ENCODE peak calls at places on chromosomes 1 and 21, in five cellular contexts. One of them, this sample, is unnamed.

GRCh38 chr1:89149229-89149628 is 23.3 kb upstream of the GBP2 start:
- DNase-seq in HCT116: no peak
- DNase-seq in suprapubic skin: no peak
- DNase-seq in tibial nerve: no peak
- DNase-seq in adrenal gland: peak; percentile 63
- DNase-seq in this sample: no peak

GRCh38 chr1:45868861-45869260 is 65.4 kb downstream of the MAST2 start:
- DNase-seq in HCT116: no peak
- DNase-seq in suprapubic skin: no peak
- DNase-seq in tibial nerve: no peak
- DNase-seq in adrenal gland: no peak
- DNase-seq in this sample: no peak

GRCh38 chr21:34574984-34575529 is 39.9 kb downstream of the RCAN1 start:
- DNase-seq in suprapubic skin: no peak
- DNase-seq in tibial nerve: no peak
- DNase-seq in HCT116: no peak
- DNase-seq in adrenal gland: no peak
- DNase-seq in this sample: no peak

GRCh38 chr1:36797761-36798160 is 236.6 kb downstream of the GRIK3 start:
- DNase-seq in adrenal gland: no peak
- DNase-seq in tibial nerve: no peak
- DNase-seq in HCT116: no peak
- DNase-seq in suprapubic skin: no peak
- DNase-seq in this sample: no peak

GRCh38 chr21:35020446-35020845 is 28.7 kb downstream of the RUNX1 start:
- DNase-seq in suprapubic skin: no peak
- DNase-seq in tibial nerve: no peak
- DNase-seq in adrenal gland: no peak
- DNase-seq in HCT116: no peak
- DNase-seq in this sample: no peak

GRCh38 chr1:157147906-157148717 is 9.9 kb upstream of the ETV3 start:
- DNase-seq in tibial nerve: no peak
- DNase-seq in suprapubic skin: no peak
- DNase-seq in HCT116: no peak
- DNase-seq in adrenal gland: no peak
- DNase-seq in this sample: no peak

GRCh38 chr21:45989355-45990048 is 7.9 kb downstream of the COL6A1 start:
- DNase-seq in adrenal gland: peak; percentile 6
- DNase-seq in tibial nerve: peak; percentile 11
- DNase-seq in HCT116: no peak
- DNase-seq in suprapubic skin: peak; percentile 71
- DNase-seq in this sample: no peak

GRCh38 chr1:39919545-39919944 is 17.8 kb upstream of the MYCL start:
- DNase-seq in suprapubic skin: no peak
- DNase-seq in tibial nerve: no peak
- DNase-seq in HCT116: peak; percentile 68
- DNase-seq in adrenal gland: no peak
- DNase-seq in this sample: no peak

GRCh38 chr1:197144570-197145325 is 1.7 kb downstream of the ASPM start:
- DNase-seq in tibial nerve: no peak
- DNase-seq in suprapubic skin: no peak
- DNase-seq in HCT116: no peak
- DNase-seq in adrenal gland: no peak
- DNase-seq in this sample: no peak

GRCh38 chr1:17585266-17585987 is 45.9 kb downstream of the ARHGEF10L start:
- DNase-seq in tibial nerve: no peak
- DNase-seq in adrenal gland: no peak
- DNase-seq in HCT116: no peak
- DNase-seq in suprapubic skin: no peak
- DNase-seq in this sample: no peak

GRCh38 chr1:22868331-22868730 is 104.3 kb downstream of the LACTBL1 start:
- DNase-seq in tibial nerve: no peak
- DNase-seq in adrenal gland: no peak
- DNase-seq in HCT116: no peak
- DNase-seq in suprapubic skin: no peak
- DNase-seq in this sample: no peak

GRCh38 chr1:15678578-15678977 is 5.5 kb upstream of the PLEKHM2 start:
- DNase-seq in adrenal gland: no peak
- DNase-seq in suprapubic skin: no peak
- DNase-seq in HCT116: peak; percentile 45
- DNase-seq in tibial nerve: no peak
- DNase-seq in this sample: no peak

GRCh38 chr1:62286778-62287224 is 32.4 kb downstream of the KANK4 start:
- DNase-seq in suprapubic skin: no peak
- DNase-seq in adrenal gland: no peak
- DNase-seq in tibial nerve: no peak
- DNase-seq in HCT116: no peak
- DNase-seq in this sample: no peak

GRCh38 chr1:61839702-61840101 is 97.4 kb downstream of the PATJ start:
- DNase-seq in tibial nerve: no peak
- DNase-seq in suprapubic skin: no peak
- DNase-seq in HCT116: no peak
- DNase-seq in adrenal gland: no peak
- DNase-seq in this sample: no peak

GRCh38 chr1:232886304-232886703 is 64.1 kb upstream of the NTPCR start:
- DNase-seq in HCT116: no peak
- DNase-seq in suprapubic skin: no peak
- DNase-seq in tibial nerve: no peak
- DNase-seq in adrenal gland: no peak
- DNase-seq in this sample: no peak

GRCh38 chr1:229376521-229376920 is 33.7 kb upstream of the CCSAP start:
- DNase-seq in tibial nerve: no peak
- DNase-seq in HCT116: no peak
- DNase-seq in suprapubic skin: no peak
- DNase-seq in adrenal gland: no peak
- DNase-seq in this sample: no peak

GRCh38 chr21:43909736-43910455 is 44.9 kb downstream of the AGPAT3 start:
- DNase-seq in suprapubic skin: peak; percentile 68
- DNase-seq in adrenal gland: no peak
- DNase-seq in tibial nerve: no peak
- DNase-seq in HCT116: no peak
- DNase-seq in this sample: no peak

GRCh38 chr1:181711858-181712257 is 228.5 kb downstream of the CACNA1E start:
- DNase-seq in HCT116: no peak
- DNase-seq in suprapubic skin: no peak
- DNase-seq in tibial nerve: no peak
- DNase-seq in adrenal gland: no peak
- DNase-seq in this sample: no peak

GRCh38 chr1:62849031-62849430 is 65.1 kb downstream of the ATG4C start:
- DNase-seq in adrenal gland: no peak
- DNase-seq in HCT116: no peak
- DNase-seq in suprapubic skin: no peak
- DNase-seq in tibial nerve: no peak
- DNase-seq in this sample: no peak

GRCh38 chr1:207649865-207650580 is 5.1 kb downstream of the CR1L start:
- DNase-seq in suprapubic skin: no peak
- DNase-seq in adrenal gland: no peak
- DNase-seq in HCT116: no peak
- DNase-seq in tibial nerve: no peak
- DNase-seq in this sample: no peak

GRCh38 chr1:211132681-211133392 is 1.1 kb downstream of the KCNH1 start:
- DNase-seq in suprapubic skin: no peak
- DNase-seq in HCT116: no peak
- DNase-seq in tibial nerve: no peak
- DNase-seq in adrenal gland: no peak
- DNase-seq in this sample: no peak

DNA sequence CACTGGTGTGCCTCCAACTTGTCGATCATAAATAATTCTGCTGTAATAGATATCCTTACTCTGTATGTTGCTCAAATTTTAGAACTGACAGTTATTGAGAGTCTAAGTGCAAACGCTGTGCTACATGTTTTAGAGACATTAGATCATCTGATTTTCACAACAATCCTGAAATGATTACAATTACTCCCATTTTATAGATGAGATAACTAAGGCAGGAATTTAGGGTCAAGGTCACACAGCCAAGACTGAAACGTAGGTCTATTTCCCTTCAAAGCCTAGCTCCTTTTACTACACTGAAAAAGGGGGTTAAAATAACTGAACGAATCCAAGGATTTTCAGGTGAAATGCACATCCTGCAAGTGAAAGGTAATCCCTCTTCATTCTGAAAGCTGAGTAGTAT is 2.7 kb upstream of the DCAF6 start:
- DNase-seq in adrenal gland: no peak
- DNase-seq in suprapubic skin: no peak
- DNase-seq in tibial nerve: no peak
- DNase-seq in HCT116: no peak
- DNase-seq in this sample: no peak
- H3K27ac ChIP-seq in adrenal gland: no peak overlapping the region
- H3K27ac ChIP-seq in suprapubic skin: no peak overlapping the region
- H3K27ac ChIP-seq in tibial nerve: no peak overlapping the region
- H3K27ac ChIP-seq in HCT116: no peak overlapping the region
- H3K27ac ChIP-seq in this sample: no peak overlapping the region

GRCh38 chr1:59070607-59071006 is 226.3 kb upstream of the FGGY start:
- DNase-seq in suprapubic skin: no peak
- DNase-seq in HCT116: no peak
- DNase-seq in tibial nerve: no peak
- DNase-seq in adrenal gland: no peak
- DNase-seq in this sample: no peak
- H3K27ac ChIP-seq in suprapubic skin: no peak overlapping the region
- H3K27ac ChIP-seq in HCT116: no peak overlapping the region
- H3K27ac ChIP-seq in tibial nerve: no peak overlapping the region
- H3K27ac ChIP-seq in adrenal gland: no peak overlapping the region
- H3K27ac ChIP-seq in this sample: no peak overlapping the region

DNA sequence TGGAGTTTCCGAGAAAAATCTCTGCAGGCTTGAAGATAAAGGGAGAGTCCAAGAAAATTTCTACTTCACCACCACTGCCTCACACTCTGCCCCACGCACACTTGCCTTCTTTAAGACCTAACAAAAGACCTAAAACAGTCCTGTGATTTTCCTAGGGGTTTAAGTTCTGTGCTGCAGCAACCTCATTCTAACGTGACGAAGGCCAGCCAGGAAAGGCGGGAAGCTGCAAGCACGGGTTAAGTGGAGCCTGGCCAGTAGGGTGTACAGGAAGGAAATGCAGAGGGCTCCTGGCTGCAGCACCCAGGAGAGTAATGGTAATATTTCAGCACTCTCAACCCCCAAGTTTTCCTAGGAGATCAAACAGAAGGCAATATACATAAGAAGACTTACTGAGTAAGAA is 1.5 kb downstream of the SPATA6 start:
- DNase-seq in adrenal gland: peak; percentile 55
- DNase-seq in tibial nerve: no peak
- DNase-seq in suprapubic skin: no peak
- DNase-seq in HCT116: no peak
- DNase-seq in this sample: peak; percentile 54
- H3K27ac ChIP-seq in adrenal gland: peak overlapping the region; percentile 65
- H3K27ac ChIP-seq in tibial nerve: peak overlapping the region; percentile 95
- H3K27ac ChIP-seq in suprapubic skin: peak overlapping the region; percentile 89
- H3K27ac ChIP-seq in HCT116: no peak overlapping the region
- H3K27ac ChIP-seq in this sample: peak overlapping the region; percentile 91

GRCh38 chr1:51794260-51794659 is 84.3 kb downstream of the NRDC start:
- DNase-seq in tibial nerve: no peak
- DNase-seq in adrenal gland: no peak
- DNase-seq in suprapubic skin: no peak
- DNase-seq in HCT116: no peak
- DNase-seq in this sample: no peak
- H3K27ac ChIP-seq in tibial nerve: no peak overlapping the region
- H3K27ac ChIP-seq in adrenal gland: no peak overlapping the region
- H3K27ac ChIP-seq in suprapubic skin: no peak overlapping the region
- H3K27ac ChIP-seq in HCT116: no peak overlapping the region
- H3K27ac ChIP-seq in this sample: no peak overlapping the region